ENCODE peak calls at places on chromosome 15, in seven cellular contexts. U, I, Y, N, H, E and W are unnamed samples.

GRCh38 chr15:71575474-71576045 is 234.8 kb upstream of the NR2E3 start:
- DNase-seq in U (no peak), I (no peak), Y (no peak), N (no peak), H (no peak), E (no peak), W (no peak)

GRCh38 chr15:49036650-49037545 is 9.3 kb downstream of the SECISBP2L start:
- DNase-seq in U (no peak), I (peak), Y (no peak), N (no peak), H (no peak), E (no peak), W (no peak)

GRCh38 chr15:89673162-89673506 is 6.0 kb downstream of the PLIN1 start:
- DNase-seq in U (no peak), I (no peak), Y (no peak), N (no peak), H (no peak), E (no peak), W (no peak)

GRCh38 chr15:36897834-36898233 is 202.5 kb downstream of the MEIS2 start:
- DNase-seq in U (no peak), I (no peak), Y (no peak), N (no peak), H (no peak), E (no peak), W (no peak)

GRCh38 chr15:47586653-47587224 is 130.6 kb upstream of the SEMA6D start:
- DNase-seq in U (no peak), I (no peak), Y (no peak), N (no peak), H (no peak), E (no peak), W (no peak)

GRCh38 chr15:50816191-50816590 is 50.7 kb upstream of the SPPL2A start:
- DNase-seq in U (peak), I (no peak), Y (peak), N (no peak), H (no peak), E (no peak), W (no peak)

GRCh38 chr15:101698314-101698713 is 26.0 kb downstream of the TARS3 start:
- DNase-seq in U (no peak), I (peak), Y (no peak), N (no peak), H (no peak), E (no peak), W (no peak)

GRCh38 chr15:96353931-96354730 is 23.6 kb downstream of the NR2F2 start:
- DNase-seq in U (no peak), I (peak), Y (no peak), N (no peak), H (no peak), E (peak), W (no peak)

GRCh38 chr15:29968099-29968892 is 114.5 kb upstream of the GOLGA8J start:
- DNase-seq in U (no peak), I (no peak), Y (no peak), N (no peak), H (no peak), E (no peak), W (no peak)

GRCh38 chr15:101162701-101163483 is 89.0 kb downstream of the CHSY1 start:
- DNase-seq in U (peak), I (no peak), Y (peak), N (peak), H (no peak), E (no peak), W (no peak)

GRCh38 chr15:74723754-74724334 is 1.5 kb downstream of the CYP1A1 start:
- DNase-seq in U (no peak), I (peak), Y (no peak), N (no peak), H (no peak), E (no peak), W (no peak)

GRCh38 chr15:33693166-33693830 is 275.0 kb upstream of the CHRM5 start:
- DNase-seq in U (no peak), I (no peak), Y (no peak), N (no peak), H (no peak), E (no peak), W (no peak)

GRCh38 chr15:31208804-31209203 is 107.3 kb upstream of the TRPM1 start:
- DNase-seq in U (no peak), I (no peak), Y (no peak), N (no peak), H (no peak), E (no peak), W (no peak)

GRCh38 chr15:48887144-48887543 is 9.2 kb downstream of the EID1 start:
- DNase-seq in U (no peak), I (no peak), Y (no peak), N (no peak), H (no peak), E (no peak), W (no peak)

GRCh38 chr15:100922192-100923040 is 3.3 kb downstream of the LRRK1 start:
- DNase-seq in U (no peak), I (no peak), Y (no peak), N (no peak), H (no peak), E (no peak), W (no peak)

GRCh38 chr15:88331291-88331690 is 74.8 kb upstream of the NTRK3 start:
- DNase-seq in U (no peak), I (peak), Y (peak), N (no peak), H (no peak), E (no peak), W (no peak)

GRCh38 chr15:65646486-65646885 is 24.7 kb downstream of the SLC24A1 start:
- DNase-seq in U (no peak), I (peak), Y (no peak), N (no peak), H (no peak), E (no peak), W (no peak)

GRCh38 chr15:40590635-40591105 is 3.4 kb upstream of the KNL1 start:
- DNase-seq in U (no peak), I (no peak), Y (no peak), N (no peak), H (no peak), E (no peak), W (no peak)

GRCh38 chr15:69712999-69713398 is 260.4 kb downstream of the RPLP1 start:
- DNase-seq in U (no peak), I (no peak), Y (no peak), N (no peak), H (no peak), E (no peak), W (no peak)

GRCh38 chr15:70292511-70292760 is 194.7 kb upstream of the TLE3 start:
- DNase-seq in U (no peak), I (no peak), Y (no peak), N (no peak), H (no peak), E (no peak), W (no peak)

GRCh38 chr15:34318277-34319079 is 19.1 kb downstream of the SLC12A6 start:
- DNase-seq in U (peak), I (peak), Y (peak), N (peak), H (peak), E (peak), W (no peak)

DNA sequence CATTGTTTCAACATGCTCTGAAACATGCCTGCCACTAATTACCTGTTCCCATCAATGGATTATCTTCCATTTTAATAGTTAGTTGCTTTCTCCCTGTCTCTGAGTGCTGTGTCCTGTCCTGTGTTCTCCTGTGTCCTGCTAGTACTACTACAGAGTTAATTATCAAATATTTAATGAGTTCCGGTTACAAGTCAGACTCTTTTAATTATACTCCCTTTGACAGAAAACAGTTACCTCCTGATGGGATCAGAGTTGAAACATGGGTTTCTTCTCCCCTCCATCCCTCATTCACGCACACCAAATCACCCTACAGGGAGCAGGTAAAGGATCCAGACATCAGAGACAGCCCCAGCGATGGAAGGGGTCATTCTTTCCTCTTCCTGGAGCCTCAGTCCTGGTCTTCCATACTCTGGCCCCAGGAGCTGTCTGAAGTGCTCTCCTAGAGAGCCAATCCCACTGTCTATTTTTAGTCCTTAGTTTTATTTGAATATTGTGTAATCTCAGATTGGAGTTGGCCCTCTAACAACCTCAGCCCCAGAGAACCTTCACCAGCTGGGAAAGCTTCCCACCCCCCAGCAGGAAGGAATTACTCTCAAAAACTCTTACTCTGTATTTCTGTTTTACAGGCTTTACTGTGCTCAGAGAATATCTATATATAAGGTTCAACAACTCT is 137.0 kb upstream of the C2CD4B start:
- DNase-seq in U (no peak), I (peak), Y (peak), N (no peak), H (no peak), E (no peak), W (no peak)
- TF ChIP-seq POLR2A in U (no peak), I (no peak), Y (peak), N (no peak), H (no peak), E (no peak), W (no peak)

DNA sequence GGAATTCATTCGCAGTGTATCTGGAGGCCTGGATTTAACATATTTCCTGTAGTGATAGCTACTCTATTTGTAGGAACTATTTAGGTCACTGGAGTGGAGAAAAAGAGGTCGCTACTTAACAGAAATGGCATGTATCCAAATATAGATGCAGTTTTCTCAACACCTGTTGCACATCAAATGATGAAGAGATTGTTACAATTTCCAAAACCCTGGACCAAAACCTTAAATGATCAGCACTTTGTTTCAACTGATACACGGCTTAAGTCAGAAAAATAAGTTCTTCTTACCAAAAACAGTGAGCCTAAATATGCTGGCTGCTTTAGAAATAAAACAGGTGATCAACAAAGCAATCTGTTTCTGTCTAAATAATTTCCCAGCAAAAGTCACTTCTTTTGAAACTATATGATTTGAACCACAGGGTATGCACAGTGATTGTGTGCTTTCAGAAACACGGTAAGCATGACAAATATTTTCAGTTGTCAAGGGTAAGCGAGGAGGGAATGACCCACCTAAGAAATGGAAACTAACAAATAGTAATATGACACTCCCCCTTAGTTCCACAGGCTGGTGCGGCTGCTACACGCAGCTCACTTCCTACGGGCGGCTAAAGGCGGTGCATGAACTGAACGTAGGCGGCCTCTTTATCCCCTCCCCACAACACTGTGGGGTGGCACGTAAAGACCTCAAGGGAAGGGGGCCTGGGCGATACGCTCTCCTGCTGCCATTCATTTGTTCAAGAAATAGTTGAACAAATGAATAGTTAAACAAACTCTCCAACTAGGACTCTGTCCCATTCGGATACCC is 1.1 kb downstream of the EHD4 start:
- DNase-seq in U (peak), I (peak), Y (peak), N (peak), H (peak), E (peak), W (peak)
- TF ChIP-seq CTCF in U (no peak), I (no peak), Y (no peak), N (no peak), H (no peak), E (peak), W (no peak)

DNA sequence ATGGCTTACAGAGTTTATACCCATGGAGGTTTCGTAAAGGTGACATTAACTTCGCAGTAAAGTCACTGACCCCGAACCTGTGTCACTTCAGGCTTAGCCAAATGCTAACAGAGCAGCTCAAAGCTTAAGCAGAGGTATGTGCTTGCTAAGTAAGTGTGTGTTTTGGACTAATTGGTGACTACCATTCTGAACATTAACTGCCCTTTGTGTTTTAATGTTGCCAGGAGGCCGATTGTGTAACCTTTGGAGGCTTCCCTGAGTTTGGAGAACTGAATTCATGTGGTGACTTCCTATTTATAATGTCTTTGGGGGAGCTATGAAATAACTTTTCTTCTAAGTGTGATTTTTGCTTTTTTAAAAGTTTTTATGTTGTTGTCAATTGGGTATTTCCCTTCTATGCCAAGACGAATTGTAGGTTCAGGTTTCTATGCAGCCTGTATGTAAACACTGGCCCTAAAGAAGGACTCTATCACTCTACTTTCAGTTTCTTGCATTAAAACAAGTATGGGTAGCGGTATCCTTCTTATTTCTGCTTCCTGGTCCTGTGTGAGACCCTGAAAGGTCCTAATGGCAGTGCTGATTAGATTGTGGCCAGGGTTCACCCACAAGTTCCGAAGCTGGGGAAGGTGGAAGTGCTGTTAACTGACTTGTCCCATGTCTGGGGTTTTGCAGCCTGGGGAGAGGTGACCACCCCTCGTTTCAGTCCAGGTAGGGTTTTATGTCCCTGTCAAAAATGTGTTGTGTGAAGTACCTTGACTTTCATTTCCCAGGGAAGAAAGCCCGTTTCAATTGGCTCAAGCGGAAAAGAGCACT is 86.3 kb downstream of the IGF1R start:
- DNase-seq in U (no peak), I (peak), Y (no peak), N (no peak), H (no peak), E (no peak), W (no peak)
- H3K4me3 ChIP-seq in U (no peak), I (no peak), Y (peak), N (no peak), H (no peak), E (no peak), W (no peak)

GRCh38 chr15:58475573-58476524 is 44.1 kb downstream of the LIPC start:
- DNase-seq in U (peak), I (peak), Y (peak), N (no peak), H (no peak), E (no peak), W (no peak)

GRCh38 chr15:58472821-58473581 is 41.2 kb downstream of the LIPC start:
- DNase-seq in U (no peak), I (peak), Y (no peak), N (no peak), H (peak), E (no peak), W (no peak)

GRCh38 chr15:58472221-58472620 is 40.4 kb downstream of the LIPC start:
- DNase-seq in U (no peak), I (no peak), Y (no peak), N (no peak), H (no peak), E (no peak), W (no peak)

GRCh38 chr15:58474741-58475323 is 43.0 kb downstream of the LIPC start:
- DNase-seq in U (no peak), I (no peak), Y (no peak), N (no peak), H (no peak), E (no peak), W (no peak)

DNA sequence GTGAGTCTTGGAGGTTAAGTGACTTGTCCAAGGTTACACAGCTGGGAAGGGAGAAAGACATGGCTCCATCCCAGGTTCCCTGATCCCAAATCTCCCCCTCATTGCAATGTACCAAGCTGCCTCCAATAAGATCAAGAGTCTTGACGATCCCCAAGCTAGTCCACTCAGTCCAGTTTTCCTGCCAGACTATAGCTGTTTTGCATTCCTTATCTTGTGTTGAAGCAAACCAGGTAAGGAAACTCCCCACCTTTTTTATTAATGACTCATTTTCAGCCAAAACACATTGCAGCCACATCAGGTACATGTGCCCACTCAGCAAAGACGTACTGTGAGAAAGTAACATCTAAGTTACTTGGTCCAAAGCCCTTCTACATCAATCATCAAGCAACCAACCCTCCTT is 41.9 kb downstream of the LIPC start:
- DNase-seq in U (no peak), I (peak), Y (no peak), N (no peak), H (no peak), E (no peak), W (no peak)
- TF ChIP-seq POLR2A in U (no peak), I (no peak), Y (no peak), N (no peak), H (no peak), E (no peak), W (no peak)

DNA sequence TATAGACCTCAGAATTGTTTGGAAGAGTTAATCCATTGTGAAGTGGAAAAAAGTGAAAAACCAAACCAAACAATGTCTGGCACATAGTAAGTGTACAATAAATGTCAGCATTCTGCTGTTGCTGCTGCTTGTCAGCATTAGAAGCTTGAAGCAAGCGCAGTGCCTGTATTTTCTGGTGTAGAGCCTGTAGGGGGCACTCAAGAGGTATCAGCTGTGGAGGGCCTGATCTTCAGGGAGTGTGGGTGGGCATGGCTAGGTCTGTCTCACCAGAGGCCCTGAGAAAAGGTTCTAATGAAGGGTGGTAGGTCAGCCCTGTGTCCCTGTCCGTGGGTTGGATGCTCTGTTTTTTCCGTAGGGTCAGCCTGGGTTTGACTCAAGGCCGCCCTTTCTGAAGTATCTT is 3.6 kb downstream of the ADAMTSL3 start:
- DNase-seq in U (no peak), I (no peak), Y (no peak), N (no peak), H (no peak), E (no peak), W (no peak)
- TF ChIP-seq CTCF in U (no peak), I (no peak), Y (no peak), N (no peak), H (no peak), E (no peak), W (no peak)

GRCh38 chr15:52503788-52504496 is 24.7 kb downstream of the MYO5A start:
- DNase-seq in U (no peak), I (peak), Y (no peak), N (no peak), H (no peak), E (no peak), W (no peak)
- H3K4me3 ChIP-seq in U (no peak), I (no peak), Y (no peak), N (no peak), H (no peak), E (no peak), W (no peak)

GRCh38 chr15:56733131-56734012 is at the start of gene ZNF280D:
- DNase-seq in U (peak), I (peak), Y (peak), N (peak), H (peak), E (peak), W (peak)
- TF ChIP-seq POLR2A in U (peak), I (peak), Y (peak), N (no peak), H (peak), E (no peak), W (peak)